ENCODE peak calls at places on chromosomes 5 and 9, in nine cellular contexts. S, Q, J, O, C, U, R, W and H are unnamed samples.

GRCh38 chr9:136059851-136060670 is 35.0 kb downstream of the NACC2 start:
- DNase-seq in S (no peak), Q (no peak), J (no peak), O (no peak), C (peak), U (no peak), R (no peak), W (no peak), H (no peak)

GRCh38 chr9:13841801-13842462 is 472.0 kb downstream of the NFIB start:
- DNase-seq in S (no peak), Q (no peak), J (no peak), O (no peak), C (peak), U (no peak), R (no peak), W (peak), H (no peak)

GRCh38 chr9:85723220-85723619 is 18.5 kb downstream of the AGTPBP1 start:
- DNase-seq in S (no peak), Q (no peak), J (peak), O (no peak), C (no peak), U (peak), R (no peak), W (no peak), H (no peak)

GRCh38 chr5:105739732-105740131 is 1931.0 kb downstream of the EFNA5 start:
- DNase-seq in S (no peak), Q (no peak), J (no peak), O (no peak), C (no peak), U (no peak), R (no peak), W (no peak), H (no peak)

GRCh38 chr5:152601806-152602467 is 196.9 kb upstream of the NMUR2 start:
- DNase-seq in S (no peak), Q (no peak), J (no peak), O (no peak), C (no peak), U (no peak), R (no peak), W (no peak), H (no peak)

GRCh38 chr9:33318781-33319180 is 28.5 kb downstream of the NFX1 start:
- DNase-seq in S (no peak), Q (no peak), J (no peak), O (no peak), C (no peak), U (no peak), R (no peak), W (no peak), H (no peak)

GRCh38 chr9:70924380-70924779 is 197.0 kb downstream of the TRPM3 start:
- DNase-seq in S (no peak), Q (no peak), J (no peak), O (peak), C (peak), U (no peak), R (no peak), W (no peak), H (no peak)

GRCh38 chr9:136656339-136656738 is 6.4 kb upstream of the EGFL7 start:
- DNase-seq in S (no peak), Q (no peak), J (no peak), O (no peak), C (no peak), U (no peak), R (no peak), W (no peak), H (no peak)

GRCh38 chr9:93910196-93910595 is 45.0 kb downstream of the BARX1 start:
- DNase-seq in S (no peak), Q (no peak), J (no peak), O (no peak), C (no peak), U (no peak), R (no peak), W (no peak), H (no peak)

GRCh38 chr5:95417971-95418370 is 26.8 kb downstream of the FAM81B start:
- DNase-seq in S (no peak), Q (no peak), J (no peak), O (no peak), C (peak), U (no peak), R (no peak), W (peak), H (no peak)

GRCh38 chr5:39521945-39522590 is 97.3 kb upstream of the DAB2 start:
- DNase-seq in S (no peak), Q (no peak), J (no peak), O (no peak), C (no peak), U (no peak), R (no peak), W (no peak), H (no peak)

GRCh38 chr5:31477516-31477915 is 54.4 kb downstream of the DROSHA start:
- DNase-seq in S (no peak), Q (no peak), J (no peak), O (no peak), C (no peak), U (no peak), R (no peak), W (no peak), H (no peak)

GRCh38 chr9:121023064-121023463 is 27.0 kb downstream of the C5 start:
- DNase-seq in S (no peak), Q (no peak), J (no peak), O (no peak), C (peak), U (no peak), R (peak), W (no peak), H (no peak)

GRCh38 chr5:1444361-1445189 is 665 bp downstream of the SLC6A3 start:
- DNase-seq in S (no peak), Q (no peak), J (no peak), O (no peak), C (no peak), U (no peak), R (no peak), W (no peak), H (no peak)

GRCh38 chr5:1745190-1745805 is 54.3 kb downstream of the MRPL36 start:
- DNase-seq in S (no peak), Q (no peak), J (no peak), O (no peak), C (no peak), U (no peak), R (no peak), W (no peak), H (no peak)

GRCh38 chr9:131111186-131111853 is 14.1 kb upstream of the NUP214 start:
- DNase-seq in S (no peak), Q (no peak), J (no peak), O (no peak), C (peak), U (no peak), R (no peak), W (no peak), H (no peak)

GRCh38 chr5:160434022-160434531 is 12.4 kb downstream of the PTTG1 start:
- DNase-seq in S (no peak), Q (peak), J (no peak), O (no peak), C (peak), U (no peak), R (peak), W (no peak), H (peak)

GRCh38 chr5:10301842-10302610 is 5.7 kb downstream of the CMBL start:
- DNase-seq in S (peak), Q (peak), J (no peak), O (no peak), C (peak), U (no peak), R (no peak), W (peak), H (no peak)

GRCh38 chr9:137162505-137163100 is 7.2 kb downstream of the LRRC26 start:
- DNase-seq in S (no peak), Q (peak), J (no peak), O (no peak), C (no peak), U (no peak), R (no peak), W (no peak), H (no peak)

GRCh38 chr9:69089082-69089481 is 53.5 kb downstream of the FXN start:
- DNase-seq in S (no peak), Q (no peak), J (no peak), O (no peak), C (no peak), U (no peak), R (no peak), W (no peak), H (no peak)

GRCh38 chr9:86035827-86036440 is 63.4 kb downstream of the GOLM1 start:
- DNase-seq in S (no peak), Q (no peak), J (no peak), O (no peak), C (no peak), U (no peak), R (no peak), W (no peak), H (no peak)

GRCh38 chr9:133635903-133636531 is at the start of gene DBH:
- DNase-seq in S (no peak), Q (no peak), J (no peak), O (no peak), C (no peak), U (no peak), R (no peak), W (no peak), H (no peak)

GRCh38 chr5:131644822-131645221 is 9.8 kb upstream of the RAPGEF6 start:
- DNase-seq in S (no peak), Q (no peak), J (no peak), O (no peak), C (no peak), U (no peak), R (no peak), W (peak), H (no peak)

GRCh38 chr5:143400541-143401252 is 2.8 kb downstream of the NR3C1 start:
- DNase-seq in S (no peak), Q (no peak), J (no peak), O (peak), C (peak), U (no peak), R (peak), W (no peak), H (no peak)

GRCh38 chr5:171137768-171138540 is 171.1 kb upstream of the TLX3 start:
- DNase-seq in S (no peak), Q (no peak), J (no peak), O (no peak), C (peak), U (no peak), R (no peak), W (peak), H (no peak)

GRCh38 chr9:106583751-106584150 is 279.2 kb upstream of the ZNF462 start:
- DNase-seq in S (no peak), Q (no peak), J (no peak), O (no peak), C (peak), U (no peak), R (no peak), W (peak), H (no peak)

GRCh38 chr9:91428431-91428830 is 4.8 kb upstream of the NFIL3 start:
- DNase-seq in S (no peak), Q (no peak), J (no peak), O (no peak), C (no peak), U (no peak), R (no peak), W (no peak), H (no peak)

GRCh38 chr5:51997908-51998307 is 614.7 kb downstream of the ISL1 start:
- DNase-seq in S (no peak), Q (no peak), J (no peak), O (no peak), C (no peak), U (no peak), R (no peak), W (no peak), H (no peak)

GRCh38 chr5:137488516-137488915 is 10.6 kb downstream of the SPOCK1 start:
- DNase-seq in S (no peak), Q (no peak), J (no peak), O (no peak), C (no peak), U (no peak), R (no peak), W (no peak), H (no peak)

GRCh38 chr9:82410891-82411290 is 422.3 kb downstream of the SPATA31D1 start:
- DNase-seq in S (no peak), Q (no peak), J (no peak), O (no peak), C (no peak), U (no peak), R (no peak), W (peak), H (no peak)

GRCh38 chr9:8653111-8653510 is 853.5 kb upstream of the DMAC1 start:
- DNase-seq in S (no peak), Q (no peak), J (no peak), O (no peak), C (no peak), U (no peak), R (no peak), W (no peak), H (no peak)

GRCh38 chr5:154940772-154941620 is at the start of gene MRPL22:
- DNase-seq in S (peak), Q (peak), J (peak), O (peak), C (peak), U (peak), R (peak), W (peak), H (peak)
- TF ChIP-seq CTCF in S (peak), Q (no peak), J (no peak), O (no peak), C (no peak), U (no peak), R (no peak), W (no peak), H (no peak)

GRCh38 chr9:17535176-17535575 is 43.7 kb upstream of the SH3GL2 start:
- DNase-seq in S (no peak), Q (no peak), J (no peak), O (no peak), C (no peak), U (no peak), R (no peak), W (no peak), H (no peak)
- TF ChIP-seq CTCF in S (no peak), Q (no peak), J (no peak), O (no peak), C (no peak), U (no peak), R (no peak), W (no peak), H (no peak)

GRCh38 chr9:99024959-99025358 is 80.0 kb upstream of the TGFBR1 start:
- DNase-seq in S (no peak), Q (no peak), J (no peak), O (no peak), C (peak), U (no peak), R (no peak), W (no peak), H (no peak)

GRCh38 chr9:99025616-99026270 is 79.2 kb upstream of the TGFBR1 start:
- DNase-seq in S (no peak), Q (no peak), J (no peak), O (no peak), C (no peak), U (no peak), R (no peak), W (no peak), H (no peak)

GRCh38 chr9:99026271-99026955 is 78.5 kb upstream of the TGFBR1 start:
- DNase-seq in S (no peak), Q (no peak), J (no peak), O (no peak), C (no peak), U (no peak), R (no peak), W (no peak), H (no peak)

GRCh38 chr9:99027414-99027813 is 77.5 kb upstream of the TGFBR1 start:
- DNase-seq in S (no peak), Q (no peak), J (no peak), O (no peak), C (no peak), U (no peak), R (no peak), W (no peak), H (no peak)

DNA sequence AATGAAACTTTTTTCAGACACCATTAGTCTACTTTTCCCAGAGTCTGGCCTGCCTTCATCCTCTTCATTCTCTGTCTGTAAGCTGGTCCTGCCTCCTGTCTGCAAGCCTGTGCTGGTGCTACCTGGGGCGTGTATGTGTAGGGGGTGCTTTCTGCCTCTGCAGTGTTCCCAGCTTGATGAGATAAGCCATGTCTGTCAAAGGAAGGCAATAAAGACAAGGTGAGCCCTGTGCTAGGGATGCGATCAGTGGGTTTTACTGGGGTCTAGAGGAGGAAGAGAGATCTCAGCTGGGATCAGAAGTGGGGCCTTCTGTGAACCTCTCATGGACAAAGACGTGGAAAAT is 78.0 kb upstream of the TGFBR1 start:
- DNase-seq in S (no peak), Q (no peak), J (no peak), O (no peak), C (no peak), U (no peak), R (no peak), W (no peak), H (no peak)
- TF ChIP-seq CTCF in S (no peak), Q (no peak), J (no peak), O (no peak), C (no peak), U (no peak), R (no peak), W (no peak), H (no peak)

DNA sequence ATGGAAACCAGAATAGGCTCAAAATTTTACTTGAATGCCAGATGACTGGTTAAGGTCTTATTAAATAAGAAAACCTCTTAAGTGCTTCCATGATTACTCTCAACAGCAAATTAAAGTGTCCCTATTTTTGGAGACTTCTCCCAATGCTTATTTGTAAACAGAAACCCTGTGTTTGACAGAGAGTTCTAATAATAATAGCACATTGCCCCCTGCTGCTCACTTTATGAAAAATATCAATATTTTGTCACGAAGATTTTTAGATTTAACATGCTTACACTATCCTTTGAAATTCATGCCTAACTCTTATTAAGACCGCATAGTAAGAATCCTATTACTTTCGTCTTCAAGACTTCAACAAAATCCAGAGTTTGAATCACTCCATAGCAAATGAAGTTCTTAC is 75.4 kb upstream of the PRRC1 start:
- DNase-seq in S (no peak), Q (no peak), J (no peak), O (no peak), C (no peak), U (no peak), R (peak), W (peak), H (no peak)
- TF ChIP-seq CTCF in S (no peak), Q (no peak), J (no peak), O (no peak), C (no peak), U (no peak), R (peak), W (peak), H (peak)

DNA sequence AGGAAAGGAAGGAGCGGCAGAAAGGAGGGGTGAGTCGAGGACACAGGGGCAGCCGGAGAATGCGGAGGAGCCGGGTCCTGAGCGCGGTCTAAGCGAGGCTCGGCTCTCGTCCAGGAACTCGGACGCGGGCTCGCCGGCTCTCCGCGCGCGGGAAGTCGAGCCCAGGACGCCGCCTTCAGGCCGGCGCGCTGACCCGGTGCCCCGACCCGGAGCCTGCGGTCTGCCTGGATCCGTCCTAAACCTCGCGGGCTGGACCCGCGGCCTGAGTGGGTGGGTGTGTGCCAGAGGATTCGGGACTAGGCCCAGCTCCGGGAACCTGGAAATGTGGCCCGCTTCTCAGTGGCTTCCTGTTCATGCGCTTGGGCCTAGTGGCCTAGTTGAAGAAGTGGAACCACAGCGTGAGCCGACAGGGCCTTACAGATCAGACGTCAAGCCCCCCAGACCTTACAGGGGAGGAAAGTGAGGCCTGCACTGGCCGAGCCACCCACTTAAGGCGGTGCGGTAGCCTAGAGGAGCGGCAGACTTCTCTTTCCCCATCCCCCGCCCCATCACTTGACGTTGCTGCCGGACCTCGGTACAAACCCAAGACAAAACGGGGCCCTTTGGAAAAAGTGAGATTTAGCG is 1.2 kb downstream of the CDKN2B-AS1 start:
- DNase-seq in S (peak), Q (peak), J (no peak), O (no peak), C (peak), U (peak), R (peak), W (peak), H (peak)
- TF ChIP-seq CTCF in S (no peak), Q (no peak), J (no peak), O (peak), C (peak), U (no peak), R (peak), W (peak), H (no peak)

GRCh38 chr5:180494060-180494509 is at the start of gene CNOT6:
- DNase-seq in S (peak), Q (peak), J (peak), O (peak), C (peak), U (peak), R (peak), W (peak), H (peak)

GRCh38 chr5:180494510-180495181 is 467 bp downstream of the CNOT6 start:
- DNase-seq in S (peak), Q (peak), J (peak), O (no peak), C (peak), U (peak), R (peak), W (no peak), H (peak)

GRCh38 chr5:180495292-180495691 is 1.1 kb downstream of the CNOT6 start:
- DNase-seq in S (no peak), Q (no peak), J (no peak), O (no peak), C (no peak), U (no peak), R (no peak), W (no peak), H (no peak)

GRCh38 chr5:180492226-180492903 is 1.8 kb upstream of the CNOT6 start:
- DNase-seq in S (no peak), Q (no peak), J (no peak), O (no peak), C (no peak), U (no peak), R (no peak), W (no peak), H (no peak)

DNA sequence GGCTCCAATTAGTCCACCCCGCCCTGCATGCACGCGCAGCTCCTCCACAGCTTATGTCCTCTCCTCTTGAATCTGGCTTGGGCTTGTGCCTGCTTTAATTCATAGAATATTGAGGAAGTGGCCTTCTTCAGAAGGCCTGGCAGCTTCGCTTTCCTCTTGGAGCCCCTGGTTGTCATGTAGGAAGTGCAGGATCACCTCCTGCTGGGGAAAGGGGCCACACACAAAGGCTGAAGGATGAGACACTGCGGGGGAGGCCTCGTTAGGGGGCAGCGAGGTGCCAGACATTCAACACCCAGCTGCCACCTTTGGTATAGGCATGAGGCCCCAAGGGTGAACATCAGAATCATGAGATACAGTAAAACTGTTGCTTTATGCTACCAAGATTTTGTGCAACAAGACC is 2.7 kb upstream of the CNOT6 start:
- DNase-seq in S (no peak), Q (no peak), J (no peak), O (no peak), C (no peak), U (no peak), R (no peak), W (no peak), H (no peak)
- TF ChIP-seq CTCF in S (no peak), Q (no peak), J (no peak), O (no peak), C (no peak), U (no peak), R (no peak), W (no peak), H (no peak)

GRCh38 chr9:124792257-124792975 is 15.5 kb downstream of the OLFML2A start:
- DNase-seq in S (no peak), Q (peak), J (no peak), O (no peak), C (no peak), U (no peak), R (no peak), W (no peak), H (no peak)
- TF ChIP-seq CTCF in S (no peak), Q (no peak), J (no peak), O (no peak), C (no peak), U (no peak), R (no peak), W (no peak), H (no peak)

DNA sequence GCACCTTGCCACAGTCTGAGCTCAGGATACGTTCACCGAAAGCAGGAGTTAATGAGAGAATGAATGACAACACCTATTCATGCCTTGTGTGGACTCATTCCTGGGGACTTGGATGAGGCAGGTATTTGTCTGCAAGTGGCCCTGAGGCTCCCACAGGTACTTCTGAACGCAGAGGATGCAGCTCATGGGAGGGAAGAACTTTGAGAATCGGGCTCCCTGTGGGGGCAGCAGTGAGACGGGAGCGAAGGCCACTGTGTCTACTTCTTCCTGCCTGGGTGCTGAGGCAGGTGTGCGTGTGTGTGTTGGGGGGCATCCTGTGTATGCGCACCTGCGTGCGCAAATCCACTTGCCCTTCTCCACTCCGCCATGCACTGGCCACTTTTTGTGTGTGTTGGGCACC is 42.2 kb downstream of the PTPN3 start:
- DNase-seq in S (no peak), Q (no peak), J (no peak), O (no peak), C (no peak), U (no peak), R (no peak), W (no peak), H (no peak)
- TF ChIP-seq CTCF in S (no peak), Q (no peak), J (no peak), O (no peak), C (no peak), U (no peak), R (peak), W (no peak), H (peak)